ENCODE peak calls at places on chromosomes 5 and 9, in eight cellular contexts. J is Kasumi-1, G is NCI-H446, T is fibroblast of the aortic adventitia, B is HCT116, E is esophagus muscularis mucosa, O is A673, F is progenitor cell of endocrine pancreas. L is an unnamed sample.
A peak's percentile ranks its signal among the peaks of the same experiment; 100 is the strongest.

GRCh38 chr5:5492087-5492933 is 69.8 kb downstream of the ICE1 start:
- DNase-seq in J (peak; percentile 76), G (peak; percentile 80), T (peak; percentile 76), B (peak; percentile 57), E (no peak), O (peak; percentile 80), F (peak; percentile 20), L (peak; percentile 47)

GRCh38 chr9:89808801-89809200 is 204.0 kb downstream of the GADD45G start:
- DNase-seq in J (no peak), G (no peak), T (no peak), B (no peak), E (no peak), O (no peak), F (no peak), L (no peak)

GRCh38 chr5:42974546-42974945 is 65.6 kb downstream of the ANXA2R start:
- DNase-seq in J (no peak), G (no peak), T (no peak), B (no peak), E (no peak), O (no peak), F (no peak), L (no peak)

GRCh38 chr5:18114161-18114802 is 480.0 kb downstream of the TAF11L14 start:
- DNase-seq in J (no peak), G (no peak), T (no peak), B (no peak), E (no peak), O (no peak), F (no peak), L (no peak)

GRCh38 chr5:32173394-32174010 is 617 bp downstream of the GOLPH3 start:
- DNase-seq in J (peak; percentile 44), G (peak; percentile 55), T (peak; percentile 77), B (no peak), E (no peak), O (peak; percentile 79), F (peak; percentile 44), L (peak; percentile 43)

GRCh38 chr5:181039961-181040915 is at the start of gene BTNL9:
- DNase-seq in J (no peak), G (no peak), T (no peak), B (no peak), E (peak; percentile 87), O (no peak), F (no peak), L (no peak)

GRCh38 chr5:168947212-168947868 is 353.6 kb downstream of the SLIT3 start:
- DNase-seq in J (peak; percentile 38), G (peak; percentile 40), T (peak; percentile 38), B (no peak), E (no peak), O (peak; percentile 53), F (peak; percentile 53), L (peak; percentile 40)

GRCh38 chr5:176818391-176819098 is 8.2 kb downstream of the UNC5A start:
- DNase-seq in J (no peak), G (no peak), T (no peak), B (peak; percentile 40), E (no peak), O (no peak), F (no peak), L (peak; percentile 77)

GRCh38 chr9:136765041-136765440 is 723 bp upstream of the LCN15 start:
- DNase-seq in J (no peak), G (no peak), T (no peak), B (no peak), E (no peak), O (no peak), F (no peak), L (no peak)

GRCh38 chr9:111405701-111406100 is 75.7 kb upstream of the OR2K2 start:
- DNase-seq in J (no peak), G (no peak), T (no peak), B (no peak), E (no peak), O (no peak), F (no peak), L (no peak)

GRCh38 chr9:87850405-87850804 is 32.3 kb upstream of the SPATA31E1 start:
- DNase-seq in J (no peak), G (no peak), T (peak; percentile 89), B (no peak), E (no peak), O (no peak), F (no peak), L (no peak)

GRCh38 chr9:137046094-137046787 is at the start of gene NPDC1:
- DNase-seq in J (peak; percentile 60), G (peak; percentile 46), T (peak; percentile 69), B (peak; percentile 68), E (no peak), O (peak; percentile 80), F (peak; percentile 94), L (peak; percentile 99)

GRCh38 chr5:24644757-24645156 is at the start of gene CDH10:
- DNase-seq in J (no peak), G (peak; percentile 43), T (no peak), B (no peak), E (no peak), O (peak; percentile 85), F (peak; percentile 32), L (no peak)

GRCh38 chr9:4750021-4750673 is 9.1 kb upstream of the AK3 start:
- DNase-seq in J (peak; percentile 47), G (peak; percentile 75), T (peak; percentile 70), B (no peak), E (no peak), O (peak; percentile 72), F (no peak), L (no peak)

GRCh38 chr5:115333164-115333563 is 36.7 kb upstream of the CCDC112 start:
- DNase-seq in J (peak; percentile 95), G (no peak), T (no peak), B (no peak), E (peak; percentile 57), O (peak; percentile 6), F (no peak), L (no peak)

GRCh38 chr9:19102181-19102630 is 498 bp downstream of the HAUS6 start:
- DNase-seq in J (peak; percentile 13), G (peak; percentile 28), T (no peak), B (no peak), E (no peak), O (peak; percentile 47), F (no peak), L (no peak)

GRCh38 chr9:113564804-113565237 is 101.3 kb downstream of the RGS3 start:
- DNase-seq in J (peak; percentile 39), G (no peak), T (peak; percentile 54), B (no peak), E (no peak), O (peak; percentile 62), F (no peak), L (no peak)

GRCh38 chr5:37214550-37214949 is 34.6 kb downstream of the CPLANE1 start:
- DNase-seq in J (peak; percentile 23), G (no peak), T (no peak), B (no peak), E (no peak), O (no peak), F (no peak), L (no peak)

GRCh38 chr9:107969141-107969540 is 479.6 kb upstream of the KLF4 start:
- DNase-seq in J (no peak), G (no peak), T (no peak), B (no peak), E (no peak), O (no peak), F (no peak), L (no peak)

GRCh38 chr5:81803812-81804211 is 52.9 kb upstream of the SSBP2 start:
- DNase-seq in J (no peak), G (no peak), T (no peak), B (no peak), E (no peak), O (no peak), F (no peak), L (no peak)

GRCh38 chr9:91818647-91819403 is 131.2 kb downstream of the ROR2 start:
- DNase-seq in J (no peak), G (no peak), T (no peak), B (no peak), E (no peak), O (no peak), F (no peak), L (no peak)

GRCh38 chr9:89527084-89527483 is 29.2 kb upstream of the SEMA4D start:
- DNase-seq in J (peak; percentile 95), G (no peak), T (no peak), B (no peak), E (no peak), O (no peak), F (no peak), L (no peak)

GRCh38 chr9:84556556-84556955 is 113.0 kb upstream of the NTRK2 start:
- DNase-seq in J (no peak), G (no peak), T (no peak), B (no peak), E (no peak), O (no peak), F (no peak), L (no peak)

GRCh38 chr5:31768784-31769183 is 129.9 kb downstream of the PDZD2 start:
- DNase-seq in J (no peak), G (no peak), T (no peak), B (no peak), E (no peak), O (no peak), F (no peak), L (no peak)

GRCh38 chr5:13591621-13592020 is 352.9 kb downstream of the DNAH5 start:
- DNase-seq in J (peak; percentile 91), G (peak; percentile 67), T (peak; percentile 89), B (no peak), E (no peak), O (no peak), F (no peak), L (no peak)

GRCh38 chr9:94785211-94786169 is 59.0 kb downstream of the AOPEP start:
- DNase-seq in J (no peak), G (no peak), T (no peak), B (no peak), E (no peak), O (no peak), F (no peak), L (no peak)

GRCh38 chr5:158207733-158208132 is 348.8 kb upstream of the CLINT1 start:
- DNase-seq in J (no peak), G (no peak), T (no peak), B (no peak), E (peak; percentile 66), O (no peak), F (no peak), L (no peak)

GRCh38 chr5:19777363-19777762 is 210.6 kb downstream of the CDH18 start:
- DNase-seq in J (no peak), G (no peak), T (no peak), B (no peak), E (no peak), O (no peak), F (no peak), L (no peak)

GRCh38 chr9:135103931-135104639 is 16.6 kb downstream of the OLFM1 start:
- DNase-seq in J (no peak), G (no peak), T (no peak), B (no peak), E (no peak), O (no peak), F (no peak), L (no peak)

GRCh38 chr9:76605271-76605670 is 146.3 kb downstream of the GCNT1 start:
- DNase-seq in J (peak; percentile 52), G (no peak), T (no peak), B (no peak), E (no peak), O (no peak), F (no peak), L (no peak)

GRCh38 chr9:133050142-133050541 is 11.6 kb upstream of the CEL start:
- DNase-seq in J (no peak), G (no peak), T (no peak), B (no peak), E (no peak), O (peak; percentile 31), F (no peak), L (no peak)

GRCh38 chr9:96619491-96620154 is at the start of gene CDC14B:
- DNase-seq in J (no peak), G (peak; percentile 76), T (peak; percentile 81), B (peak; percentile 93), E (peak; percentile 94), O (peak; percentile 89), F (peak; percentile 89), L (peak; percentile 95)

GRCh38 chr5:65873181-65873580 is 53.2 kb upstream of the ERBIN start:
- DNase-seq in J (no peak), G (no peak), T (peak; percentile 33), B (no peak), E (no peak), O (no peak), F (no peak), L (no peak)

GRCh38 chr5:146607663-146608315 is 91.8 kb upstream of the GPR151 start:
- DNase-seq in J (no peak), G (peak; percentile 26), T (no peak), B (no peak), E (no peak), O (no peak), F (no peak), L (no peak)